ENCODE peak calls at places on chromosomes 2 and 18, in four cellular contexts. D is choroid plexus epithelial cell, X is AG10803, H is astrocyte of the spinal cord. W is an unnamed sample.

GRCh38 chr2:12456293-12457151 is 260.2 kb upstream of the TRIB2 start:
- DNase-seq in D (peak), X (peak), H (peak), W (peak)

GRCh38 chr2:189285962-189286648 is 106.5 kb upstream of the COL5A2 start:
- DNase-seq in D (peak), X (peak), H (peak), W (peak)

GRCh38 chr2:238586931-238587775 is 160.4 kb downstream of the ASB1 start:
- DNase-seq in D (no peak), X (no peak), H (no peak), W (no peak)

GRCh38 chr2:54680397-54681032 is 42.9 kb upstream of the EML6 start:
- DNase-seq in D (no peak), X (peak), H (peak), W (no peak)

GRCh38 chr2:43105586-43106562 is 120.5 kb downstream of the ZFP36L2 start:
- DNase-seq in D (peak), X (peak), H (no peak), W (peak)

GRCh38 chr2:238720232-238720672 is 127.6 kb upstream of the TWIST2 start:
- DNase-seq in D (peak), X (peak), H (no peak), W (peak)

GRCh38 chr2:127104881-127105655 is 1.9 kb downstream of the BIN1 start:
- DNase-seq in D (no peak), X (no peak), H (no peak), W (no peak)

GRCh38 chr2:6418316-6418715 is 447.4 kb downstream of the CMPK2 start:
- DNase-seq in D (no peak), X (no peak), H (no peak), W (no peak)

GRCh38 chr18:8536226-8536625 is 73.0 kb upstream of the RAB12 start:
- DNase-seq in D (no peak), X (no peak), H (no peak), W (no peak)

GRCh38 chr18:8974279-8974678 is 128.2 kb upstream of the NDUFV2 start:
- DNase-seq in D (no peak), X (no peak), H (no peak), W (no peak)

GRCh38 chr2:102502576-102502975 is 29.6 kb downstream of the SLC9A4 start:
- DNase-seq in D (no peak), X (no peak), H (no peak), W (no peak)

GRCh38 chr18:13266208-13267100 is 47.9 kb downstream of the LDLRAD4 start:
- DNase-seq in D (no peak), X (peak), H (no peak), W (no peak)

GRCh38 chr2:224440988-224441387 is 39.1 kb upstream of the FAM124B start:
- DNase-seq in D (no peak), X (no peak), H (no peak), W (no peak)

GRCh38 chr2:14642499-14642898 is 10.0 kb downstream of the LRATD1 start:
- DNase-seq in D (no peak), X (no peak), H (no peak), W (no peak)

GRCh38 chr2:112907001-112907949 is 3.7 kb upstream of the IL37 start:
- DNase-seq in D (no peak), X (no peak), H (no peak), W (no peak)

GRCh38 chr2:151410485-151410833 is 757 bp downstream of the RIF1 start:
- DNase-seq in D (peak), X (no peak), H (no peak), W (peak)

GRCh38 chr2:166634706-166635105 is 140.7 kb upstream of the SCN7A start:
- DNase-seq in D (no peak), X (no peak), H (no peak), W (no peak)

GRCh38 chr2:10977003-10977402 is 65.3 kb downstream of the KCNF1 start:
- DNase-seq in D (no peak), X (no peak), H (no peak), W (no peak)

GRCh38 chr2:73013941-73014340 is 57.6 kb downstream of the SFXN5 start:
- DNase-seq in D (peak), X (no peak), H (peak), W (peak)

GRCh38 chr2:29293830-29294438 is 178.7 kb downstream of the CLIP4 start:
- DNase-seq in D (peak), X (peak), H (peak), W (peak)

GRCh38 chr2:12619975-12620374 is 96.8 kb upstream of the TRIB2 start:
- DNase-seq in D (peak), X (peak), H (peak), W (peak)

GRCh38 chr2:159071190-159071915 is 102.9 kb downstream of the TANC1 start:
- DNase-seq in D (no peak), X (peak), H (peak), W (no peak)

GRCh38 chr2:7986431-7986830 is 695.4 kb upstream of the ID2 start:
- DNase-seq in D (no peak), X (no peak), H (no peak), W (no peak)

GRCh38 chr2:56082665-56083064 is 101.1 kb upstream of the CCDC85A start:
- DNase-seq in D (no peak), X (no peak), H (no peak), W (no peak)

DNA sequence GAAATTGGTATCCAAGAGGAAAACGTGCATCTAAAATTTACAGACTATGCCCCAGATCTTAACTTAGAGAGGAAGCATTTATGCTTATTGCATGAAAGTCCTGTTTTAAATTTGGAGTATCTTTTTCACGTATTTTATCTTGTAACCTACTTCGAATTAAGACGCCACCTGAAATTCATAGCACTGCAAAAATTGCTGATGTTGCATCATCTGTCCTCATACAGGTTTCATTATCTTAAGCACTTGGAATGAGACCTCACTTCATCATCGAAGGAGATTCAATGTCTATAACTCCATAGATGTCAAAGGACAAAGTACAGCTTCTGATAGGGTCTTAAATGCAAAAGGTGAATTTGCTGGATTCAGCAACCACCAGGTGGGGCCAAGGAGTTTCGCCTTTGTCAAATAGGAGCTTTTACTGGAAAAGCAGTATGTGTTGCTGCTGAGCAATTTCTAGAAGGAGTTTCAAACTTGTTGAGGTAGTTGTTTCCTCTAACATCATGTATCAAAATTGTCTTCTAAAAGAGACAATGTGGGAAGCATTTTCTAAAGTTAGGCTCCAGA is 106.4 kb upstream of the CCDC85A start:
- DNase-seq in D (peak), X (peak), H (peak), W (peak)
- TF ChIP-seq CTCF in D (peak), X (peak), H (peak), W (peak)

GRCh38 chr2:1991706-1992245 is 247.5 kb upstream of the PXDN start:
- DNase-seq in D (no peak), X (no peak), H (no peak), W (no peak)

GRCh38 chr2:1990151-1990589 is 245.9 kb upstream of the PXDN start:
- DNase-seq in D (no peak), X (no peak), H (no peak), W (no peak)

GRCh38 chr2:1991126-1991525 is 246.8 kb upstream of the PXDN start:
- DNase-seq in D (no peak), X (no peak), H (no peak), W (no peak)

GRCh38 chr2:1989216-1989615 is 244.9 kb upstream of the PXDN start:
- DNase-seq in D (no peak), X (no peak), H (no peak), W (no peak)

DNA sequence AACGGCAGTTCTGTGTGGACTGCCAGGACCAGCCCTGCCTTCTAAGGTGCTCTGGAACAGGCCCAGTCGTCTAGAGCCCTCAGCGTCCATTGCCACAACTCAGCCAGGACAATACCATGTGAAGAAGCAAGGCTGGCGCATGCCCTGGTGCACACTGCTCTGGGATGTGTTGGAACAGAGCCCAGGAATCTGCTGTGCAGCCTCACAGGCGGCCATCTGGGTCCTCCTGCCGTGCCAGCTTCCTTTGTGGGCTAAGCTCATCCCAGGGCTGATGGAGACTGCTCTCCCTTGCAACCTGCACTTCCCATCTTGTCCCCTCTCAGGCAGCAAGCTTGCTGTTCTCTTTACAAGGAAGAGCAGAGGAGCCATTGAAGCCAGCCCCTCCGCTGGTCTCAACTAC is 246.4 kb upstream of the PXDN start:
- DNase-seq in D (peak), X (peak), H (peak), W (peak)
- H3K4me3 ChIP-seq in D (no peak), X (no peak), H (no peak), W (no peak)

GRCh38 chr18:62187543-62188378 is 706 bp downstream of the RELCH start:
- DNase-seq in D (peak), X (peak), H (peak), W (no peak)
- TF ChIP-seq CTCF in D (peak), X (peak), H (no peak), W (peak)

GRCh38 chr2:25341031-25341727 is 546 bp downstream of the DNMT3A start:
- DNase-seq in D (no peak), X (no peak), H (peak), W (no peak)

GRCh38 chr2:25339121-25339738 is 2.5 kb downstream of the DNMT3A start:
- DNase-seq in D (no peak), X (peak), H (no peak), W (no peak)

GRCh38 chr2:25338401-25338800 is 3.3 kb downstream of the DNMT3A start:
- DNase-seq in D (no peak), X (no peak), H (no peak), W (no peak)

GRCh38 chr2:25340340-25340886 is 1.3 kb downstream of the DNMT3A start:
- DNase-seq in D (no peak), X (no peak), H (no peak), W (no peak)

GRCh38 chr2:25339791-25340339 is 1.9 kb downstream of the DNMT3A start:
- DNase-seq in D (no peak), X (no peak), H (no peak), W (no peak)
- H3K4me3 ChIP-seq in D (peak), X (peak), H (peak), W (peak)

GRCh38 chr18:36829362-36830140 is 624 bp downstream of the KIAA1328 start:
- DNase-seq in D (peak), X (peak), H (peak), W (no peak)
- TF ChIP-seq CTCF in D (no peak), X (no peak), H (no peak), W (no peak)

DNA sequence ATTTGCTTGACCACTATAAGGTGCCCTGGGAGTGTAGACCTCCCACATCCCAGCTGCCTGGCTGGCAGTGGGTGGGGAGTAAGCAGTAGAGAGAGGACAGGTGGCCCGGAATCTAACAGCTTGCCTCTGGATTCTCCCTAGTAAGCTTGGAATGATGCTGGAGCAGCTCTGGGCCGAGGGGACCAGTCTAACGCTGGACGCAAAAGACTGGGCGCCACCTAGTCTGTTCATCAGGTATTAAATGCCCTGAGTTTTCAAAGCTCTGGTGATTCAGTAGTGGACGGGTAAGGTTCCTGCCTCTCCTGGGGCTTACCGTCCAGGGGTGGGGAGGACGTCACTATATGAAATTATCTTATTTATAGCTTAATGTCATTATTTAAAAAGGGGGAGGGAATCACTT is 648 bp upstream of the LYPD6B start:
- DNase-seq in D (no peak), X (no peak), H (no peak), W (no peak)
- H3K4me3 ChIP-seq in D (no peak), X (peak), H (no peak), W (no peak)